ENCODE peak calls at places on chromosomes 16 and 17, in five cellular contexts. R is NCI-H1417; D is fibroblast of the conjunctiva; K is GM23248; L is CD8-positive, alpha-beta memory T cell. J is an unnamed sample.

GRCh38 chr17:48016112-48016511 is 21.5 kb downstream of the COPZ2 start:
- DNase-seq in K (peak), D (no peak), L (no peak), R (peak), J (no peak)

GRCh38 chr16:15034266-15035162 is 21.4 kb downstream of the NTAN1 start:
- DNase-seq in K (peak), D (no peak), R (no peak), L (no peak), J (no peak)

GRCh38 chr17:77332981-77333685 is 192.4 kb downstream of the SEC14L1 start:
- DNase-seq in R (no peak), K (peak), D (peak), L (no peak), J (no peak)

GRCh38 chr16:78365376-78365775 is 265.9 kb downstream of the WWOX start:
- DNase-seq in L (no peak), D (no peak), R (no peak), K (no peak), J (no peak)

GRCh38 chr16:1311738-1312458 is 2.5 kb downstream of the UBE2I start:
- DNase-seq in K (peak), L (no peak), D (no peak), R (no peak), J (no peak)

GRCh38 chr16:74455619-74456289 is 34.5 kb upstream of the CLEC18B start:
- DNase-seq in R (no peak), K (peak), L (no peak), D (no peak), J (no peak)

GRCh38 chr17:69430488-69430887 is 16.0 kb downstream of the MAP2K6 start:
- DNase-seq in L (no peak), D (no peak), R (peak), K (no peak), J (no peak)

GRCh38 chr16:24525970-24526559 is 13.3 kb upstream of the RBBP6 start:
- DNase-seq in R (no peak), D (no peak), L (no peak), K (peak), J (no peak)

GRCh38 chr17:66383353-66383752 is 80.9 kb downstream of the PRKCA start:
- DNase-seq in R (no peak), K (peak), D (peak), L (no peak), J (no peak)

GRCh38 chr16:87538594-87538993 is 45.8 kb upstream of the ZCCHC14 start:
- DNase-seq in L (no peak), D (peak), K (peak), R (no peak), J (no peak)

GRCh38 chr17:65523853-65524664 is 37.4 kb downstream of the AXIN2 start:
- DNase-seq in D (no peak), L (no peak), K (no peak), R (no peak), J (no peak)

GRCh38 chr17:42097691-42098661 is at the start of gene ZNF385C:
- DNase-seq in R (peak), K (no peak), D (no peak), L (no peak), J (peak)

GRCh38 chr16:90011908-90012501 is 7.3 kb downstream of the DBNDD1 start:
- DNase-seq in D (no peak), L (no peak), R (no peak), K (no peak), J (no peak)

GRCh38 chr16:55835578-55835977 is 2.7 kb upstream of the CES1 start:
- DNase-seq in K (no peak), R (no peak), L (no peak), D (no peak), J (no peak)

GRCh38 chr17:29769225-29769624 is 146.5 kb upstream of the CORO6 start:
- DNase-seq in D (no peak), K (no peak), R (no peak), L (no peak), J (no peak)

GRCh38 chr16:24208710-24209109 is 47.4 kb upstream of the CACNG3 start:
- DNase-seq in D (no peak), K (no peak), L (no peak), R (no peak), J (no peak)

GRCh38 chr17:74807925-74808324 is 31.8 kb upstream of the NAT9 start:
- DNase-seq in L (no peak), D (no peak), K (no peak), R (peak), J (no peak)

GRCh38 chr17:40517286-40517662 is 15.9 kb upstream of the TNS4 start:
- DNase-seq in D (no peak), L (no peak), R (no peak), K (no peak), J (no peak)

GRCh38 chr17:55421179-55421934 is at the start of gene MMD:
- DNase-seq in R (peak), L (no peak), D (no peak), K (peak), J (peak)

GRCh38 chr17:77455111-77455877 is 314.5 kb downstream of the SEC14L1 start:
- DNase-seq in D (no peak), K (no peak), L (no peak), R (no peak), J (no peak)